ENCODE peak calls at places on chromosomes 11 and 22, in four cellular contexts. H is aorta, Z is right atrium auricular region, Q is Panc1. J is an unnamed sample.
A peak's percentile ranks its signal among the peaks of the same experiment; 100 is the strongest.

GRCh38 chr22:38770257-38770949 is 14.6 kb upstream of the SUN2 start:
- DNase-seq in Z (no peak), Q (no peak), H (no peak), J (no peak)

GRCh38 chr11:80694385-80694784 is 1253.6 kb upstream of the TENM4 start:
- DNase-seq in Z (no peak), Q (no peak), H (no peak), J (no peak)

GRCh38 chr22:47055921-47056320 is 293.5 kb downstream of the TBC1D22A start:
- DNase-seq in Z (no peak), Q (no peak), H (peak; percentile 46), J (no peak)

GRCh38 chr11:13384837-13385417 is 78.1 kb downstream of the BTBD10 start:
- DNase-seq in H (no peak), Q (peak; percentile 15), Z (no peak), J (peak; percentile 54)

GRCh38 chr11:88813233-88813915 is 252.4 kb downstream of the GRM5 start:
- DNase-seq in Z (no peak), Q (no peak), H (no peak), J (peak; percentile 32)

GRCh38 chr22:31566484-31566883 is 70.1 kb downstream of the SFI1 start:
- DNase-seq in Q (no peak), H (no peak), Z (no peak), J (no peak)

GRCh38 chr11:73353422-73353821 is 22.8 kb upstream of the RELT start:
- DNase-seq in Z (no peak), Q (no peak), H (no peak), J (no peak)

GRCh38 chr11:130775306-130776043 is 140.8 kb downstream of the SNX19 start:
- DNase-seq in Z (no peak), H (no peak), Q (no peak), J (no peak)

GRCh38 chr11:128472128-128473110 is 114.9 kb downstream of the ETS1 start:
- DNase-seq in H (no peak), Q (no peak), Z (no peak), J (no peak)

GRCh38 chr22:28017859-28018258 is 98.8 kb upstream of the PITPNB start:
- DNase-seq in Z (no peak), Q (no peak), H (peak; percentile 64), J (peak; percentile 53)

GRCh38 chr11:29214833-29215232 is 802.0 kb downstream of the KCNA4 start:
- DNase-seq in Z (no peak), H (no peak), Q (no peak), J (no peak)

GRCh38 chr11:113778111-113778910 is 1.3 kb upstream of the CLDN25 start:
- DNase-seq in Q (no peak), H (no peak), Z (no peak), J (no peak)

GRCh38 chr11:2825261-2825885 is 60.2 kb downstream of the CDKN1C start:
- DNase-seq in Q (no peak), Z (peak; percentile 91), H (peak; percentile 93), J (no peak)

GRCh38 chr11:64766881-64767280 is 7.1 kb upstream of the PYGM start:
- DNase-seq in Q (no peak), H (peak; percentile 70), Z (no peak), J (peak; percentile 23)

GRCh38 chr11:116605543-116605942 is 167.2 kb downstream of the BUD13 start:
- DNase-seq in Z (no peak), Q (no peak), H (no peak), J (peak; percentile 87)

GRCh38 chr11:71286701-71287643 is 34.6 kb upstream of the SHANK2 start:
- DNase-seq in H (no peak), Q (no peak), Z (no peak), J (no peak)

GRCh38 chr22:49924113-49924833 is 5.8 kb downstream of the CRELD2 start:
- DNase-seq in Q (no peak), H (peak; percentile 69), Z (no peak), J (no peak)

GRCh38 chr11:2993000-2993330 is 836 bp upstream of the NAP1L4 start:
- DNase-seq in Z (no peak), H (no peak), Q (no peak), J (no peak)

GRCh38 chr11:70669871-70670683 is 271.7 kb downstream of the CTTN start:
- DNase-seq in Q (no peak), H (no peak), Z (no peak), J (peak; percentile 76)

GRCh38 chr11:22169833-22170232 is 23.1 kb upstream of the ANO5 start:
- DNase-seq in H (no peak), Z (no peak), Q (no peak), J (no peak)

GRCh38 chr22:30979932-30980331 is 10.9 kb downstream of the TUG1 start:
- DNase-seq in H (no peak), Z (no peak), Q (no peak), J (no peak)

GRCh38 chr22:38543822-38544221 is 26.2 kb downstream of the DMC1 start:
- DNase-seq in Z (no peak), Q (no peak), H (no peak), J (no peak)

GRCh38 chr22:45867118-45867905 is 109.7 kb downstream of the WNT7B start:
- DNase-seq in Z (peak; percentile 48), H (peak; percentile 77), Q (no peak), J (peak; percentile 91)

GRCh38 chr11:80204021-80204420 is 763.2 kb upstream of the TENM4 start:
- DNase-seq in Q (no peak), Z (no peak), H (no peak), J (no peak)

GRCh38 chr22:20615021-20615420 is 107.6 kb downstream of the MED15 start:
- DNase-seq in H (no peak), Z (no peak), Q (no peak), J (no peak)

GRCh38 chr11:37788141-37788877 is 1190.3 kb upstream of the RAG2 start:
- DNase-seq in Q (no peak), Z (no peak), H (no peak), J (no peak)

GRCh38 chr11:64268687-64269379 is 15.6 kb downstream of the BAD start:
- DNase-seq in Z (peak; percentile 82), H (peak; percentile 88), Q (no peak), J (peak; percentile 76)

GRCh38 chr22:43222281-43222680 is 35.3 kb upstream of the TTLL12 start:
- DNase-seq in Q (no peak), Z (no peak), H (no peak), J (no peak)

GRCh38 chr11:20388096-20389055 is 860 bp downstream of the PRMT3 start:
- DNase-seq in Q (no peak), H (peak; percentile 83), Z (no peak), J (peak; percentile 63)

GRCh38 chr11:114027941-114028340 is 31.6 kb upstream of the ZBTB16 start:
- DNase-seq in Q (no peak), H (no peak), Z (no peak), J (no peak)

GRCh38 chr11:92611157-92611556 is 358.3 kb upstream of the MTNR1B start:
- DNase-seq in Z (no peak), H (no peak), Q (no peak), J (no peak)

GRCh38 chr11:68146704-68147474 is 25.7 kb upstream of the CHKA start:
- DNase-seq in H (no peak), Q (no peak), Z (no peak), J (peak; percentile 47)

GRCh38 chr11:16902182-16902581 is 112.0 kb downstream of the PLEKHA7 start:
- DNase-seq in H (no peak), Q (no peak), Z (no peak), J (no peak)

GRCh38 chr11:2138075-2138435 is 1.1 kb downstream of the IGF2 start:
- DNase-seq in Q (no peak), H (no peak), Z (no peak), J (peak; percentile 90)

GRCh38 chr11:93908689-93909088 is 58.3 kb upstream of the VSTM5 start:
- DNase-seq in Q (no peak), Z (no peak), H (no peak), J (no peak)

GRCh38 chr11:65454696-65455456 is 32.3 kb downstream of the NEAT1 start:
- DNase-seq in Z (peak; percentile 95), H (peak; percentile 96), Q (no peak), J (peak; percentile 99)

GRCh38 chr11:57542582-57542981 is 5.2 kb downstream of the SMTNL1 start:
- DNase-seq in H (no peak), Z (no peak), Q (no peak), J (no peak)

DNA sequence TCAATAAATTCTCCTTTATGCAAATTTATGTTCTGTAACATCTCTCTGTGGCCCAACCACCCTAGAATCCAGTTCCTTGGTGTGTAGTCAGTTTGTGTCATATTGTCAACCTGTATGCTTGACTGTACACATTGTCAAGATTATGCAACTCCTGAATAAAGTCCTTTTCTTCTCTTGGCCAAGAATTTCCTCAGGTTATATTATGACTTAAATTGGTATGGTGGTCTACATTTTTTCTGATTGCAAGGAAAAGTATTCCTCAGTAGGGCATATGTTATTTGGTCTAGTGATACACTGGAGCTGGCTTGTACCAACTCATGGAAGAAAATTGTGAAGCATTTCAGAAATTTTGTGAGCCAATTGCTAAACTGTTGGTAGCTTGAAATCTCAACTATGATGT is 482.8 kb upstream of the CHORDC1 start:
- DNase-seq in Z (no peak), Q (no peak), H (no peak), J (no peak)
- H3K27me3 ChIP-seq in Z (no peaks in the 10 kb centered on the region), Q (no peaks in the 10 kb centered on the region), H (no peaks in the 10 kb centered on the region), J (no peaks in the 10 kb centered on the region)

DNA sequence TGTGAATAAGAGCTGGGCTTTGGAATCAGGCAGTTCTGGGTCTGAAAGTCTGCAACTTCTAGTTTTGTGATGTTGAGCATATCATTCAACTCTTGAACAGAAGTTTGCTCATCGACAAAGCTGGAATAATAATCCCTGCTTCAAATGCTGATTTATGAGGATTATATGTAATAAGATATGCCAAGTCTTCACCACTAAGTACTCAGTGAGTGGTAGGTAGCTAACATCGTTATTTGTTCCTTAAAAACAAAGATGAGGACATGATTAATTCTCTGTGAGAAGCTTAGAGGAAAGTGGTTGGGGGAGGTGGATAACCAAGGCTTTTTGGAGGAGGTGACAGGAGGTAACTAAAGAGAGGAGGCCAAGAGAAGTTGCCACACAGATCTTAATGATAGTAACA is 96.5 kb downstream of the ME3 start:
- DNase-seq in Q (no peak), Z (no peak), H (no peak), J (no peak)
- H3K36me3 ChIP-seq in Q (no peaks in the 10 kb centered on the region), Z (no peaks in the 10 kb centered on the region), H (peaks cover 1% of the 10 kb centered on the region), J (no peaks in the 10 kb centered on the region)

GRCh38 chr11:120401506-120401905 is 65.3 kb downstream of the ARHGEF12 start:
- DNase-seq in H (no peak), Q (no peak), Z (no peak), J (no peak)
- H3K4me3 ChIP-seq in H (no peak overlapping the region), Q (peak overlapping the region; percentile 39), Z (no peak overlapping the region), J (no peak overlapping the region)

DNA sequence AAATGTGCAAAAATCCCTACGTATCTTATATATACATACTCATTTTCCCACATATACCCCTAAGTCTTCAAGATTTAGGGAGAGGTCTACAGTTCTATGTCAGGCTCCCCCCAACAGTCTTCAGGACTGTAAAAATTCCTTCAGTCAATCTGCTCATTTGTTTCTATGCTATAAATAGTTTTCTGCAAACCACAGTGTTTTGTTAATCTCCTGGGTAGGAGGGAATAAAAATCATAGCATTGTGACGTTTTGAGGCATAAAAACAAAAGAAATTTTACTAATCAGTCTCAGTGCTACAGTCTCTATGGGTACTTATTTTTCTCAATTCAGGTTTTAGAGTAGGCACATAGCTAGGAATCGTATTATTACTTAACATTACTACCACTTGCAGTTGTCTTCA is 552.8 kb upstream of the LRRC4C start:
- DNase-seq in Q (no peak), Z (no peak), H (no peak), J (no peak)
- H3K27me3 ChIP-seq in Q (no peaks in the 10 kb centered on the region), Z (no peaks in the 10 kb centered on the region), H (no peaks in the 10 kb centered on the region), J (no peaks in the 10 kb centered on the region)

J was measured in H7.